ENCODE peak calls at places on chromosomes 5 and 9, in seven cellular contexts. B is heart left ventricle, X is iPS-NIHi11, I is fibroblast of mammary gland, W is brain microvascular endothelial cell, U is T-cell, L is RPMI7951. F is an unnamed sample.

GRCh38 chr5:131959136-131959535 is 13.7 kb upstream of the MEIKIN start:
- DNase-seq in I (no peak), X (no peak), W (no peak), L (no peak), B (no peak), U (no peak), F (no peak)

GRCh38 chr9:114893221-114893620 is 37.2 kb downstream of the TNFSF8 start:
- DNase-seq in U (no peak), W (no peak), L (no peak), X (no peak), I (no peak), B (no peak), F (no peak)

GRCh38 chr9:114207034-114207815 is 51.9 kb downstream of the COL27A1 start:
- DNase-seq in X (peak; percentile 70), W (peak; percentile 32), I (peak; percentile 30), L (peak; percentile 63), B (peak; percentile 77), U (no peak), F (no peak)

GRCh38 chr5:15803280-15803679 is 303.3 kb downstream of the FBXL7 start:
- DNase-seq in W (no peak), L (no peak), U (no peak), I (no peak), X (no peak), B (no peak), F (no peak)

GRCh38 chr5:40680741-40681350 is 1.1 kb downstream of the PTGER4 start:
- DNase-seq in B (no peak), W (peak; percentile 41), U (peak; percentile 35), I (no peak), X (peak; percentile 37), L (no peak), F (no peak)

GRCh38 chr5:179827684-179828083 is 7.0 kb downstream of the SQSTM1 start:
- DNase-seq in I (peak; percentile 80), W (peak; percentile 53), B (no peak), L (peak; percentile 70), U (no peak), X (no peak), F (no peak)

GRCh38 chr5:132023258-132024116 is 12.0 kb upstream of the ACSL6 start:
- DNase-seq in X (no peak), L (no peak), U (no peak), B (no peak), I (no peak), W (no peak), F (no peak)

GRCh38 chr9:122349201-122349600 is 21.6 kb upstream of the PTGS1 start:
- DNase-seq in I (no peak), B (no peak), L (no peak), X (no peak), U (no peak), W (no peak), F (no peak)

GRCh38 chr5:32526815-32527214 is 58.5 kb upstream of the SUB1 start:
- DNase-seq in U (no peak), I (no peak), X (no peak), B (no peak), L (no peak), W (no peak), F (no peak)

GRCh38 chr9:123456011-123456410 is 100.0 kb downstream of the CRB2 start:
- DNase-seq in X (no peak), I (no peak), W (no peak), U (no peak), L (no peak), B (no peak), F (no peak)

GRCh38 chr5:5340206-5340729 is 82.2 kb upstream of the ICE1 start:
- DNase-seq in L (peak; percentile 98), B (peak; percentile 58), I (peak; percentile 99), X (peak; percentile 60), U (no peak), W (peak; percentile 97), F (no peak)